ENCODE peak calls at places on chromosomes 1 and 21, in five cellular contexts. R is Calu3, A is thoracic aorta, I is osteocyte, G is GM23338. F is an unnamed sample.

GRCh38 chr1:65417729-65418128 is 2.7 kb upstream of the LEPR start:
- DNase-seq in I (no peak), G (peak; percentile 31), A (no peak), R (no peak), F (peak; percentile 38)

GRCh38 chr1:161954050-161954449 is 69.6 kb downstream of the OLFML2B start:
- DNase-seq in G (no peak), I (no peak), A (no peak), R (no peak), F (no peak)

GRCh38 chr1:180609643-180610555 is 21.9 kb upstream of the XPR1 start:
- DNase-seq in R (no peak), I (no peak), A (no peak), G (no peak), F (no peak)

GRCh38 chr1:31694910-31695300 is 8.9 kb downstream of the COL16A1 start:
- DNase-seq in G (no peak), R (no peak), A (no peak), I (no peak), F (no peak)

GRCh38 chr21:23401278-23401677 is 2206.0 kb downstream of the MRPL39 start:
- DNase-seq in G (peak; percentile 58), R (no peak), I (no peak), A (no peak), F (peak; percentile 5)

GRCh38 chr1:19563336-19564097 is 78.2 kb upstream of the CAPZB start:
- DNase-seq in R (no peak), G (no peak), I (no peak), A (peak; percentile 18), F (no peak)

GRCh38 chr21:33022489-33022827 is 3.3 kb upstream of the OLIG2 start:
- DNase-seq in R (no peak), A (no peak), I (no peak), G (no peak), F (no peak)

GRCh38 chr1:85314726-85315125 is 38.3 kb upstream of the BCL10 start:
- DNase-seq in G (no peak), I (no peak), A (no peak), R (no peak), F (no peak)

GRCh38 chr1:155086182-155086741 is 7.6 kb downstream of the EFNA3 start:
- DNase-seq in R (peak; percentile 85), A (no peak), I (peak; percentile 93), G (peak; percentile 82), F (peak; percentile 78)

GRCh38 chr1:145961109-145961424 is 3.2 kb upstream of the LIX1L start:
- DNase-seq in G (peak; percentile 30), A (no peak), I (no peak), R (no peak), F (no peak)

GRCh38 chr21:29568020-29568419 is 269.3 kb downstream of the BACH1 start:
- DNase-seq in G (no peak), R (no peak), A (no peak), I (no peak), F (no peak)

GRCh38 chr21:44434936-44435635 is 20.2 kb upstream of the LRRC3 start:
- DNase-seq in G (no peak), R (no peak), A (no peak), I (peak; percentile 83), F (no peak)

GRCh38 chr1:21909787-21910503 is 27.2 kb downstream of the HSPG2 start:
- DNase-seq in G (peak; percentile 53), R (no peak), A (peak; percentile 58), I (no peak), F (no peak)

DNA sequence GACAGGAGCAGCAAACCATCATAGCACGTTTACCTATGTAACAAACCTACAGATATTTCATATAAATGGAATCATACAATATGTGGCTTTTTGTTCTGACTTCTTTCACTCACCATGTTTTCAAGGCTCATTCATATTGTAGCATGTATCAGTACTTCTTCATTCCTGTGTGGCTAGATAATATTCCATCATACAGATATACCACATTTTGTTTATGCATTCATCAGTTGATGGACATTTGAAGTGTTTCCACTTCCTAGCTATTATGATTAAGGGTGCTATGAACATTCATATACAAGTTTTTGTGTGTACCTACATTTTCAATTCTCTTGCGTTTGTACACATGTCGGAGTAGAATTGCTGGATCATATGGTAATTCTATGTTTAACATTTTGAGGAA is 90.1 kb downstream of the CDC42BPA start:
- DNase-seq in A (no peak), G (no peak), R (no peak), I (no peak), F (no peak)
- TF ChIP-seq CTCF in A (no peak), G (no peak), R (no peak), I (no peak), F (no peak)

GRCh38 chr1:3482590-3482899 is 28.1 kb downstream of the ARHGEF16 start:
- DNase-seq in I (no peak), G (peak; percentile 38), A (no peak), R (no peak), F (no peak)
- TF ChIP-seq CTCF in I (no peak), G (peak; percentile 25), A (no peak), R (peak; percentile 38), F (peak; percentile 61)

GRCh38 chr1:226403522-226404034 is 4.3 kb downstream of the PARP1 start:
- DNase-seq in G (peak; percentile 43), A (no peak), I (no peak), R (peak; percentile 33), F (peak; percentile 48)
- TF ChIP-seq CTCF in G (peak; percentile 38), A (no peak), I (peak; percentile 44), R (peak; percentile 24), F (no peak)

GRCh38 chr1:170696591-170697337 is 32.8 kb downstream of the PRRX1 start:
- DNase-seq in G (no peak), I (no peak), R (no peak), A (no peak), F (no peak)
- TF ChIP-seq CTCF in G (no peak), I (no peak), R (no peak), A (no peak), F (no peak)

GRCh38 chr1:193190096-193190744 is 3.8 kb upstream of the B3GALT2 start:
- DNase-seq in I (no peak), A (no peak), R (no peak), G (no peak), F (no peak)
- TF ChIP-seq CTCF in I (peak; percentile 60), A (peak; percentile 9), R (peak; percentile 15), G (no peak), F (peak; percentile 17)

GRCh38 chr1:38896169-38896568 is 14.8 kb upstream of the GJA9 start:
- DNase-seq in G (no peak), A (no peak), I (no peak), R (no peak), F (no peak)

GRCh38 chr1:38888423-38889333 is 7.3 kb upstream of the GJA9 start:
- DNase-seq in R (no peak), A (no peak), I (peak; percentile 19), G (no peak), F (no peak)

GRCh38 chr1:38889589-38889988 is 8.2 kb upstream of the GJA9 start:
- DNase-seq in R (no peak), A (no peak), G (no peak), I (peak; percentile 19), F (no peak)

GRCh38 chr1:38892976-38893375 is 11.6 kb upstream of the GJA9 start:
- DNase-seq in G (no peak), A (no peak), R (no peak), I (no peak), F (no peak)

GRCh38 chr1:38891753-38892152 is 10.4 kb upstream of the GJA9 start:
- DNase-seq in G (peak; percentile 84), A (no peak), I (peak; percentile 25), R (no peak), F (peak; percentile 20)
- TF ChIP-seq CTCF in G (peak; percentile 57), A (no peak), I (no peak), R (no peak), F (no peak)

DNA sequence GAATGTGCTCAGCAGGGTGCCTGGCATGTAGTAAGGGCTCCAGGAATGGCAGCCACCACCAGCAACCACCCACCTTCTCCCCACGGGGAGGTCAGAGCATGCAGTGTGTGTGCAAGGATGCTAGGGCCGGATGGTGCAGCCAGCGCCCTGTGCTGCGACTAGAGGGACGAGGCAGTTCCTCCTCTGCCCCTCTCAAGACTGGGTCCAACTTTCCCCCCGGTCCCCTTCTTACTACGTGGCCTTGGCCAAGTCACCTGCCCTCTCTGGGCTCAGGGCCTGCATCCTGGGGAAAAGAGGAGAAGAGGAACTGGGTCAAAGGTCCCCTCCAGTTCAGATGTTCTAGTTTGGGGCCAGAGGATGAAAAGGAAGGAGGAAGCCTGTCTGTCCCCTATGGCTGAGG is 71.6 kb upstream of the TARDBP start:
- DNase-seq in A (no peak), G (no peak), R (no peak), I (no peak), F (no peak)
- TF ChIP-seq CTCF in A (no peak), G (no peak), R (no peak), I (no peak), F (no peak)

GRCh38 chr21:34360488-34361241 is 3.1 kb upstream of the KCNE2 start:
- DNase-seq in I (no peak), G (no peak), R (no peak), A (no peak), F (no peak)
- TF ChIP-seq CTCF in I (no peak), G (no peak), R (no peak), A (no peak), F (no peak)

DNA sequence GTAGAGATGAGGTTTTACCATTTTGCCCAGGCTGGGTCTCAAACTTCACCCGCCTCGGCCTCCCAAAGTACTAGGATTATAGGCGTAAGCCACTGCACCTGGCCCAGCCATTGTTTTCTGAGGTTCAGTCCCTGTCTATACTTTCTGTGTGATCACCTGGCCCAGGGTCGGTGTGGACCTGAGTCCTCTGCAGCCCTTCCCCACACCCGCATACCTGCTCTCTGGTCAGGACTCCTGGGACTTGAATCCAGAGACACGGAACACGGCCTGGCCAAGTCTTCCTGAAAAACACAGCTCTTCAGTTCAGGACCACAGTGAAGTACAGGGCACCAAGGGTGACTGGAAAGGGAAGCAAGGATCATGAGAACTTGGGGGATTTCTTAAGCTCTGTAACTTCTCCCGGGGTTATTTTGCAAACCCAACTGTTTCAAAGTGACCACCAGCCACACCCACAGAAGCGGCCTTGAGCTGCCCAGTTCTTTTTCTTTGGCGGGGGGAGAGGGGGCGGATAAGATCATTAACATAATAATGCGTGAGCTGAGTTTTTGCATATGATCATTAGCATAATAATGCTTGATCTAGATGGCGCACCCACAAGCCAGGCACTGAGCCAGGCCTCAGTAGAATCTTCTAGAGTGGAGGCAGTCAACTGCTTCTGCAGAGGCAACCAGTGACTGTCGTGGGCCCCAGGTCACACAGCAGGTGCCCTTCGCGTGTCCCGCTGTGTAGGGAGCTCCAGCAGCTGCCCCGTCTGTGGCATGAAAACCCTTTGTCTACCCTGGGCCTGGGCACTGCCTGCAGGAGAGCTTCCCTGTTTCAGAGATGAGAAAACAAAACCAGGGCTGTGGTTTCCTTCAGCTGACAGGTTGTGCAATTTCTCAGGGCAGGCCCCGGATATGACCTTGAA is 1.7 kb upstream of the NADK start:
- DNase-seq in R (peak; percentile 30), I (no peak), A (no peak), G (peak; percentile 86), F (no peak)
- TF ChIP-seq CTCF in R (no peak), I (no peak), A (no peak), G (peak; percentile 3), F (no peak)

F was measured in RWPE1.